ENCODE peak calls at places on chromosomes 11 and 22, in seven cellular contexts. N is OCI-LY7; B is PC-3; Q is MM.1S; V is neuronal stem cell; H is CD8-positive, alpha-beta memory T cell; G is heart left ventricle. K is an unnamed sample. For H3K4me1, the result is how much of the 10 kb centered on the place peaks cover.

GRCh38 chr11:81658722-81659121 is 1074.9 kb downstream of the FAM181B start:
- DNase-seq in G (no peak), V (no peak), B (peak), H (no peak), N (peak), Q (peak), K (peak)

GRCh38 chr22:35746946-35747703 is 29.5 kb downstream of the APOL5 start:
- DNase-seq in H (no peak), G (no peak), Q (no peak), B (no peak), N (no peak), V (no peak), K (no peak)

GRCh38 chr11:88183233-88183632 is 8.0 kb upstream of the RAB38 start:
- DNase-seq in V (no peak), Q (no peak), H (no peak), G (no peak), N (no peak), B (no peak), K (no peak)

GRCh38 chr11:85590848-85591483 is 36.2 kb downstream of the DLG2 start:
- DNase-seq in N (peak), Q (peak), H (no peak), V (peak), B (peak), G (no peak), K (no peak)

GRCh38 chr22:45828836-45829235 is 148.1 kb downstream of the WNT7B start:
- DNase-seq in B (no peak), N (no peak), V (no peak), G (no peak), Q (no peak), H (no peak), K (no peak)

GRCh38 chr11:100929377-100929776 is 200.2 kb downstream of the PGR start:
- DNase-seq in G (no peak), N (no peak), H (no peak), Q (peak), B (peak), V (no peak), K (no peak)

GRCh38 chr11:122165972-122166371 is 50.0 kb upstream of the BLID start:
- DNase-seq in G (no peak), N (no peak), Q (peak), B (no peak), V (no peak), H (no peak), K (no peak)

GRCh38 chr11:44687310-44687842 is 39.4 kb upstream of the TSPAN18 start:
- DNase-seq in H (no peak), B (no peak), V (no peak), G (no peak), Q (no peak), N (no peak), K (no peak)

GRCh38 chr22:46958649-46959048 is 196.2 kb downstream of the TBC1D22A start:
- DNase-seq in H (no peak), Q (no peak), N (no peak), G (no peak), B (no peak), V (no peak), K (no peak)

GRCh38 chr22:37803636-37804371 is 3.9 kb upstream of the GCAT start:
- DNase-seq in H (no peak), N (no peak), V (no peak), B (no peak), Q (no peak), G (no peak), K (peak)

GRCh38 chr22:38464992-38465672 is 2.8 kb upstream of the KDELR3 start:
- DNase-seq in V (no peak), Q (no peak), B (no peak), H (no peak), N (no peak), G (no peak), K (no peak)

DNA sequence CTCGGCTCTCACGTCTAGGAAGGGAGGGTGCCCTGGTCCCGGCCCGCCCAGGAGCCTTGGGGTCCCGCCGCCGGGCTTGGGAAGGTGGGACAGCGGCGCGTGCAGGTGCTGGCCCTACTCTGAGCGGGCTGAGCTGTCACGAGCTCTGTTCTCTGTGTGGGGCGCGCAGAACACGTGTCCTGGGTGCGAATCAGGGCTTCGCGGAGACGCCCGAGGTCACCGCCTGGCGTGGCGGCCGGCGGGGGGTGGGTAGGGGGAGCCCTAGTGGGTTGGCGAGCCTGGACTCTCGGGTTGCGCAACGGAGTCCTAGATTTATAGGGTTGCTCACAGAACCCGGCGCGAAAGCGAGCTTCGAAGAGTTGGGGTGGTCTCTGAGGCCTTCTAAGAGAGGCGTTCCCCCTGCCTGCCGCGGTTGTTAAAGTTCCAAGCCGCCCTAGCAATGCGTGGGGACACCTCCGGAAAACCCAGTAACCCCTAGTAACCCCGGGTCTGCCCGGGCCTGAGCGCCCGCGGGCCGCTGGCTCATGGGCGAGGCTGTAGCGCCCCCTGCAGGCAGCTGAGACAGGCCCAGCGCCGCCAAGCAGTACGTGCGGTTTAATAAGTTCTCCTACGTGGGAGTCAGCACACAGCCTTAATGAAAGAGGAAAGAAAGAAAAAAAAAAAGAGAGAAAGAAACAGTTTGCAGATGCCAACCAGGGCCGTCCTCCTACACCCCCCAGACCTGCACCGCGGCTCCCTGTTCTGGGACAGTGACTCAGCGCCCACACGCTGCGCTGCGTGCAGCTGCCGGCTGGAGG is 2.7 kb downstream of the ADM start:
- DNase-seq in B (peak), Q (peak), G (peak), N (peak), H (peak), V (peak), K (peak)
- H3K4me1 ChIP-seq in B (under half), Q (under half), G (under half), N (half or more), H (under half), V (under half), K (under half)

GRCh38 chr22:42410708-42411107 is 21.5 kb downstream of the NFAM1 start:
- DNase-seq in V (no peak), N (no peak), H (no peak), Q (no peak), B (no peak), G (no peak), K (no peak)

GRCh38 chr22:42417645-42418303 is 14.4 kb downstream of the NFAM1 start:
- DNase-seq in V (no peak), N (no peak), G (no peak), H (no peak), Q (no peak), B (no peak), K (no peak)

GRCh38 chr22:42412744-42413220 is 19.4 kb downstream of the NFAM1 start:
- DNase-seq in N (no peak), G (no peak), Q (no peak), B (no peak), H (no peak), V (no peak), K (peak)

GRCh38 chr22:42416671-42417230 is 15.5 kb downstream of the NFAM1 start:
- DNase-seq in V (no peak), N (no peak), Q (no peak), G (no peak), H (no peak), B (no peak), K (no peak)

DNA sequence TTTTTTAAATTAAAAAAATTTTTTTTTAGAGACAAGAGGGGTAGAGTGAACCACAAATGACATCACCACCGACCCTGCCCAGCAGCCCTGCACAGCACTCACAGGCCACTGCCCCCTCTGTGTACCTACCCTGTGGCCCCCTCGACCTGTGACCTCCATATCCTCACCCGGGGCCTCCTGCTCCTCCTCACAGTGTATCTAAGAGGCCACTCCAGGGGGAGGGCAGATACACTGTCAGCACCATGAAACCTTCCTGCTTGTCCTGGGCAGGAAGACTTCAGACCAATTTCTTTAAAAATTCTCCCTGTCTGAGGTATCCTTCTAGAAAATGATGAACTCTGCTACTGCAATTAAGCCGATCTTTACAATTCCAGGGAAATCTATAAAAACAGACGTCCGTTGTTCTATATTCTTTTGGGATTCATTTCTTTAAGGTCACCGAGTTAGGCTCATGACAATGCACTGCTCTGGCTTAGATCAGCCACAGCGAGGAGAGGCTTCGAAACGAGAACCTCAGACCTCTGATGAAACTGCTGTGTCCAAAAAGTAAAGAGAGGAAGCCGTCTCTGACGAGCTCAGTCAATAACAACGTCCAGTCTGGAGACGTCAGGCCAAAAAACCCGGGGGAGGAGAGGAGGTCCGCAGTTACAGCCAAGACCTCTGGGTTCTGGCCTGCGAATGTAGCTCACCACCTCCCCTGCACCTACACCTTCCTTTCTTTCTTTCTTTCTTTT is 17.5 kb downstream of the NFAM1 start:
- DNase-seq in B (no peak), V (no peak), G (no peak), N (no peak), H (no peak), Q (no peak), K (no peak)
- H3K27ac ChIP-seq in B (no peak), V (no peak), G (no peak), N (no peak), H (no peak), Q (no peak), K (no peak)

GRCh38 chr11:68349461-68350249 is 37.3 kb downstream of the LRP5 start:
- DNase-seq in V (no peak), H (no peak), G (no peak), Q (no peak), N (no peak), B (no peak), K (no peak)
- H3K4me1 ChIP-seq in V (under half), H (under half), G (under half), Q (under half), N (under half), B (under half), K (under half)

GRCh38 chr11:120245434-120245833 is 5.5 kb downstream of the POU2F3 start:
- DNase-seq in B (no peak), H (no peak), G (no peak), V (no peak), Q (no peak), N (no peak), K (no peak)
- H3K27ac ChIP-seq in B (no peak), H (no peak), G (no peak), V (no peak), Q (no peak), N (no peak), K (no peak)

GRCh38 chr11:128259816-128260215 is 327.5 kb downstream of the ETS1 start:
- DNase-seq in V (no peak), B (no peak), G (no peak), Q (no peak), H (no peak), N (no peak), K (no peak)
- H3K4me1 ChIP-seq in V (under half), B (under half), G (under half), Q (under half), H (under half), N (under half), K (under half)

K was measured in endodermal cell.